ENCODE peak calls at places on chromosomes 6 and 20, in eight cellular contexts. W is B cell, O is coronary artery, D is ascending aorta, G is RWPE1, Z is heart right ventricle, T is lower leg skin, V is endodermal cell. C is an unnamed sample.

GRCh38 chr20:45383131-45383530 is 5.0 kb upstream of the TP53TG5 start:
- DNase-seq in T (no peak), V (no peak), G (no peak), D (no peak), O (no peak), Z (no peak), W (no peak), C (no peak)

GRCh38 chr6:145898376-145898775 is 65.8 kb downstream of the SHPRH start:
- DNase-seq in Z (no peak), G (peak; percentile 48), W (no peak), V (no peak), D (no peak), T (no peak), O (no peak), C (no peak)

GRCh38 chr6:55088896-55089295 is 85.4 kb upstream of the HCRTR2 start:
- DNase-seq in T (no peak), G (no peak), D (no peak), O (no peak), W (no peak), V (no peak), Z (no peak), C (no peak)

GRCh38 chr6:26159417-26160273 is 72.4 kb downstream of the HFE start:
- DNase-seq in D (no peak), G (no peak), V (peak; percentile 64), O (no peak), W (no peak), T (no peak), Z (no peak), C (no peak)

GRCh38 chr20:23603321-23603720 is 2.4 kb downstream of the CST9 start:
- DNase-seq in W (no peak), G (no peak), D (no peak), T (no peak), O (no peak), Z (no peak), V (no peak), C (no peak)

GRCh38 chr6:152368761-152369624 is 268.2 kb downstream of the SYNE1 start:
- DNase-seq in G (no peak), W (no peak), T (peak; percentile 27), Z (peak; percentile 59), D (no peak), V (no peak), O (no peak), C (no peak)

GRCh38 chr6:132190097-132190814 is 211.0 kb downstream of the MOXD1 start:
- DNase-seq in G (no peak), D (no peak), T (no peak), Z (no peak), W (no peak), V (no peak), O (no peak), C (no peak)

GRCh38 chr6:48893048-48893447 is 570.0 kb downstream of the MMUT start:
- DNase-seq in D (no peak), W (no peak), O (no peak), G (no peak), V (no peak), Z (no peak), T (no peak), C (no peak)

GRCh38 chr20:20003088-20003954 is 13.8 kb upstream of the NAA20 start:
- DNase-seq in V (no peak), G (no peak), D (peak; percentile 79), W (no peak), T (no peak), O (peak; percentile 80), Z (peak; percentile 69), C (no peak)

GRCh38 chr6:6714498-6715360 is 126.2 kb downstream of the LY86 start:
- DNase-seq in G (no peak), T (no peak), W (no peak), D (no peak), O (no peak), V (no peak), Z (no peak), C (no peak)

GRCh38 chr20:10537850-10538480 is 102.9 kb downstream of the SLX4IP start:
- DNase-seq in T (no peak), G (no peak), V (no peak), D (no peak), W (no peak), O (no peak), Z (no peak), C (no peak)

GRCh38 chr20:62134735-62135231 is 8.4 kb downstream of the PSMA7 start:
- DNase-seq in V (no peak), W (no peak), O (peak; percentile 77), G (no peak), T (no peak), Z (no peak), D (peak; percentile 71), C (no peak)

GRCh38 chr20:39623584-39624234 is 661.6 kb downstream of the DHX35 start:
- DNase-seq in O (no peak), D (no peak), G (peak; percentile 20), T (peak; percentile 30), Z (no peak), W (no peak), V (no peak), C (no peak)

GRCh38 chr6:18162401-18162800 is 7.2 kb downstream of the KDM1B start:
- DNase-seq in V (no peak), D (no peak), Z (no peak), T (no peak), O (no peak), W (no peak), G (no peak), C (no peak)

GRCh38 chr20:62702886-62703852 is 5.5 kb upstream of the NTSR1 start:
- DNase-seq in D (no peak), V (no peak), T (peak; percentile 43), O (no peak), W (no peak), G (peak; percentile 99), Z (no peak), C (no peak)

GRCh38 chr20:4229415-4229814 is 214.1 kb upstream of the RNF24 start:
- DNase-seq in T (no peak), Z (no peak), W (no peak), D (no peak), O (no peak), V (no peak), G (no peak), C (no peak)

GRCh38 chr6:119200774-119201173 is 122.3 kb upstream of the FAM184A start:
- DNase-seq in Z (no peak), T (no peak), W (no peak), O (no peak), V (no peak), G (no peak), D (no peak), C (no peak)

GRCh38 chr20:36308986-36309385 is 2.8 kb downstream of the DLGAP4 start:
- DNase-seq in W (no peak), G (no peak), D (no peak), Z (no peak), V (no peak), T (no peak), O (no peak), C (no peak)

DNA sequence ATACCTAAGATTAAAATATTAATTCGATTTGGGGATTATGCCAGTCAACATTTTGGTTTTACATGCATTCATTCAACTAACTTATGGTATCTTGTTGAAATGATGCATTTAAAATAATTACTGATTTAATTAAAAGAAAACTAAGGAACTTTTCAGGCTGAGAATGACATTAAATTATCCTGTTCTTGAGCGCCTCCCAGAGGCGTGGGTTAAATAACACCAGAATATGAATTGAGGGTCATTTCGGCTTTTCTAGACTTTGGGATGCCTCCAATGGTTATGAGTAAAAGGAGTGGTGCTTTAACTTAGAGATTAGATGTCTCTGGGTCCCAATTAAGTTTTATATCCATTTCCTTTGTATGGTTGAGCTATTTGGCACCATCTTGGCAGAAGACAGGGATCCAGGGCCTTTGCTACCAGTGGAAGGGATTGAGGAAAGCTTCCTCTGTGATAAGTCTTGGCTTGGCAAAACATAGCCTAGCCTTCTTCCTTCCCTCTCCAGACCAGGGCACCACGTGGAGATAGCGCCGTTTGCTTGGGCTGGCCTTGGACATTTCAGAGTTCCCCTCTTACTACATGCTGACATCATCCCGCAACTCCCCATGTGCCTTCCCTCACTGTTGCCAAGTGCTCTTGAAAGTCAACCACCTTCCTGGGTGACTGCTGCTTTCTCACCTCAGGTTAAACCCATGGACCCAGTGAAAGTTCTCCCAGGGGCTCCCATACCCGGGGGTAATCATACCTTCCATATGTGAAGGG is 28.7 kb downstream of the GNAS start:
- DNase-seq in Z (no peak), D (no peak), O (no peak), G (no peak), W (no peak), V (no peak), T (no peak), C (peak; percentile 29)
- TF ChIP-seq CTCF in Z (no peak), D (no peak), O (no peak), G (peak; percentile 12), W (no peak), V (peak; percentile 66), T (no peak), C (peak; percentile 49)

DNA sequence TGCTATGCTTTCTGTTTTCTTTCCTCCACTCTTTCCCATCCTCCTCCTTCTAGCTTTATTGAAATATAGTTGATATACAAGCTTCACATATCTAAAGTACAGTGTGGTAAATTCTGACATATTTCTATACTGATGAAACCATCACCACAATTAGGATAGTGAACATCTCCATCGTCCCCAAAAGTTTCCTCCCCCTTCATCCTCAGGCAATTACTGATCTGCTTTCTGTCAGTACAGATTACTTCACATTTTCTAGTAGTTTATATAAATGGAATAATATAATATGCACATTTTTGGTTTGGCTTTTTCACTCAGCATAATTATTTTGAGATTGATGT is 12.2 kb downstream of the SNPH start:
- DNase-seq in Z (no peak), D (no peak), G (no peak), V (no peak), W (no peak), T (no peak), O (no peak), C (no peak)
- TF ChIP-seq CTCF in Z (no peak), D (no peak), G (no peak), V (no peak), W (no peak), T (no peak), O (no peak), C (no peak)

DNA sequence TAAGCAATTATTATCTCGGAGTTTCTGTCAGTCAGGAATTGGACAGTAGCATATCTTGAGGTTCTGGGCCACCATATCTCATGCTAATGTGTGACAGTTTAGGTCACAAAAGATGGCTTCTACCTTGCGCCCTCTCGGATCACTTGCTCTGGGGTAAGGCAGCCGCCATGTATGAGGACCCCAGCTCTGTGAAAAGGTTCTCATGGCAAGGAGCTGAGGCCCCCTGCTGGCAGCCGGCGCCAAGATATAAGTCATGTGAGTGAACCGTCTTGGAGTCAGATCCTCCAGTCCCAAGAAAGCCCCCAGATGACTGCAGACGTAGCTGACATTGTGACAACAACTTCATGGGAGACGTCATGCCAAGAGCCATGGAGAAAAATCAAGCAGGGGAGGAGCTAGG is 670.8 kb downstream of the KIF16B start:
- DNase-seq in D (no peak), Z (no peak), W (no peak), T (no peak), O (no peak), G (no peak), V (peak; percentile 81), C (no peak)
- TF ChIP-seq CTCF in D (no peak), Z (no peak), W (no peak), T (no peak), O (no peak), G (no peak), V (peak; percentile 66), C (peak; percentile 47)

DNA sequence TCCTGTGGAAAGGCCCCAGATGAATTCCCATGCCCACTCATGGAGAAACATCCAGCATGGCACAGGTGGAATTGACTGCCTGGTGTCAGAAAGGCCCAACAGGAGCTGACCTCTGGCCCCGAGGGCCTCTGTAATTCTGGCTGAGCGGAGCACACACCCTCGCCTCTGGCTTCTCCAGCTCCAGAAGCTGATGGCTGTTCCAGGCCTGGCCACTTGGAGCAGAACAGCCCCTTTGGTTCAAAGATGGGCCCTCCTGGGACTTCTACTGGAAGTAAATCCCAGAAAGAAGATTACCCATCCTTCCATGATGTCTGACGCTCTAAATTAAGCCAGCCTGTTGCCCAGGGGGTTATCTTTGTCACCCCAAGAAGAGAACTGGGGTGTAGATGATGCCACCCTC is 275.1 kb upstream of the CDH4 start:
- DNase-seq in G (no peak), W (no peak), O (no peak), V (peak; percentile 73), Z (no peak), T (no peak), D (no peak), C (no peak)
- TF ChIP-seq CTCF in G (no peak), W (no peak), O (no peak), V (peak; percentile 56), Z (no peak), T (no peak), D (no peak), C (peak; percentile 38)

C was measured in type B pancreatic cell.